ENCODE peak calls at places on chromosomes 12 and 14, in seven cellular contexts. Y is CD4-positive, alpha-beta T cell; Q is naive thymus-derived CD4-positive, alpha-beta T cell; W is left lung; H is H9; O is fibroblast of lung; P is kidney epithelial cell. M is an unnamed sample. For H3K27me3, the result is how much of the 10 kb centered on the place peaks cover.

GRCh38 chr14:95190346-95190840 is 33.1 kb upstream of the DICER1 start:
- DNase-seq in W (no peak), O (peak), Y (no peak), H (no peak), Q (no peak), P (no peak), M (no peak)

GRCh38 chr12:109131522-109132050 is 15.2 kb downstream of the ACACB start:
- DNase-seq in W (no peak), O (no peak), Q (no peak), H (no peak), P (no peak), Y (no peak), M (no peak)

GRCh38 chr14:67425603-67426002 is 13.6 kb upstream of the PLEK2 start:
- DNase-seq in Q (no peak), H (no peak), P (no peak), Y (no peak), O (no peak), W (no peak), M (no peak)

GRCh38 chr12:31423405-31423804 is 97.5 kb upstream of the SINHCAF start:
- DNase-seq in Y (no peak), W (no peak), P (no peak), O (no peak), Q (no peak), H (no peak), M (no peak)

GRCh38 chr12:120215357-120215735 is 14.4 kb upstream of the RPLP0 start:
- DNase-seq in Y (no peak), W (no peak), H (no peak), P (no peak), O (no peak), Q (no peak), M (no peak)

GRCh38 chr12:52849511-52849910 is 717 bp upstream of the KRT78 start:
- DNase-seq in P (no peak), H (peak), W (no peak), Y (no peak), Q (no peak), O (no peak), M (no peak)

GRCh38 chr12:66438601-66439000 is 136.3 kb downstream of the HELB start:
- DNase-seq in W (no peak), O (peak), Q (no peak), P (no peak), H (no peak), Y (no peak), M (no peak)

GRCh38 chr12:51871918-51872688 is 15.8 kb upstream of the ANKRD33 start:
- DNase-seq in Y (no peak), W (no peak), Q (no peak), O (no peak), H (no peak), P (no peak), M (no peak)

GRCh38 chr12:95836630-95837239 is 22.0 kb upstream of the SNRPF start:
- DNase-seq in H (no peak), O (peak), Y (no peak), Q (no peak), W (no peak), P (no peak), M (no peak)

GRCh38 chr14:55103005-55103640 is 25.9 kb upstream of the LGALS3 start:
- DNase-seq in Y (peak), P (peak), Q (no peak), W (peak), O (peak), H (peak), M (peak)

GRCh38 chr12:6044082-6044481 is 80.4 kb downstream of the VWF start:
- DNase-seq in P (no peak), Q (no peak), Y (no peak), O (no peak), H (no peak), W (no peak), M (no peak)

GRCh38 chr14:69050235-69051184 is 71.4 kb upstream of the ACTN1 start:
- DNase-seq in Y (no peak), Q (no peak), O (no peak), W (no peak), P (no peak), H (no peak), M (no peak)

GRCh38 chr12:13101854-13102375 is 1.6 kb downstream of the GSG1 start:
- DNase-seq in Y (no peak), Q (peak), H (no peak), W (no peak), P (no peak), O (peak), M (no peak)

GRCh38 chr12:89733579-89734201 is 25.1 kb upstream of the ATP2B1 start:
- DNase-seq in W (no peak), P (peak), H (no peak), O (peak), Q (peak), Y (no peak), M (no peak)

GRCh38 chr12:88339966-88340365 is 197.9 kb downstream of the TMTC3 start:
- DNase-seq in Q (no peak), H (no peak), Y (no peak), P (no peak), W (no peak), O (peak), M (no peak)

GRCh38 chr12:22396253-22396652 is 61.7 kb upstream of the ST8SIA1 start:
- DNase-seq in P (no peak), W (no peak), Q (peak), H (no peak), Y (no peak), O (no peak), M (no peak)

GRCh38 chr12:131208425-131208824 is 254.7 kb downstream of the ADGRD1 start:
- DNase-seq in W (no peak), P (no peak), O (no peak), Y (no peak), Q (no peak), H (peak), M (no peak)

GRCh38 chr14:52663850-52664249 is 31.5 kb downstream of the ERO1A start:
- DNase-seq in P (no peak), W (no peak), H (no peak), O (no peak), Y (no peak), Q (no peak), M (no peak)

GRCh38 chr14:94355191-94355794 is 32.2 kb upstream of the SERPINA6 start:
- DNase-seq in H (peak), W (peak), P (peak), Q (no peak), Y (no peak), O (peak), M (peak)

GRCh38 chr12:23221066-23221465 is 596.1 kb downstream of the ETNK1 start:
- DNase-seq in P (no peak), Y (no peak), W (no peak), Q (no peak), O (no peak), H (peak), M (no peak)

GRCh38 chr12:25455696-25456095 is 97.4 kb downstream of the LMNTD1 start:
- DNase-seq in Y (no peak), P (no peak), H (no peak), O (peak), W (no peak), Q (no peak), M (no peak)

GRCh38 chr12:57229041-57229633 is 374 bp upstream of the SHMT2 start:
- DNase-seq in W (no peak), Y (no peak), P (no peak), H (no peak), O (no peak), Q (no peak), M (no peak)

GRCh38 chr14:57199911-57200310 is 68.8 kb downstream of the EXOC5 start:
- DNase-seq in W (no peak), Y (no peak), P (peak), H (no peak), Q (no peak), O (peak), M (no peak)

GRCh38 chr12:95173392-95174251 is 43.6 kb downstream of the FGD6 start:
- DNase-seq in H (no peak), Q (no peak), W (peak), O (peak), Y (no peak), P (peak), M (peak)

GRCh38 chr12:3371018-3371417 is 120.0 kb upstream of the PRMT8 start:
- DNase-seq in W (no peak), O (no peak), H (peak), Y (no peak), P (no peak), Q (no peak), M (no peak)

GRCh38 chr12:31785318-31785717 is 56.5 kb upstream of the AMN1 start:
- DNase-seq in P (no peak), H (no peak), Q (no peak), W (no peak), O (no peak), Y (no peak), M (no peak)

GRCh38 chr14:76772300-76773187 is 11.3 kb downstream of the VASH1 start:
- DNase-seq in W (peak), O (peak), P (no peak), H (peak), Y (no peak), Q (no peak), M (peak)

GRCh38 chr14:72948481-72949138 is 22.3 kb downstream of the DCAF4 start:
- DNase-seq in Y (peak), Q (peak), W (no peak), P (no peak), H (peak), O (peak), M (peak)

DNA sequence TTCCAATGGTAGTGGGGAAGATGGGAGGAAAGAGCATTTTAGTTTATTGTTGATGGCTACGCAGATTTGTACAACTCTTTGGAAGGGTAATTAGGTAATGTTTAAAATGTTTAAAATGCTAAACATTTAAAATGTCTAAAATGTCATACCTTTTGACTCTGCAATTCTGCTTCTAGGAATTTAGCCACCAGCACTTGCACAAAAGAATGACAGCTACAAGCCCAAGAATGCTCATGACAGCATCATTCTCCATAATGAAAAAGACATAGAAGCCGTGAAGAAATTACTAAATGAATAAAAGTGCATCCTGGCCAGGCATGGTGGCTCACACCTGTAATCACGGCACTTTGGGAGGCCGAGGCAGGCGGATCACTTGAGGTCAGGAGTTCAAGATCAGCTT is 19.9 kb upstream of the DYNC1H1 start:
- DNase-seq in Y (no peak), P (no peak), W (no peak), O (no peak), Q (no peak), H (no peak), M (no peak)
- H3K27me3 ChIP-seq in Y (under half), P (under half), W (under half), O (under half), Q (under half), H (under half), M (under half)

GRCh38 chr12:4934651-4935050 is 24.9 kb downstream of the KCNA1 start:
- DNase-seq in O (peak), W (no peak), P (no peak), Q (no peak), H (no peak), Y (no peak), M (no peak)
- H3K27me3 ChIP-seq in O (under half), W (under half), P (under half), Q (under half), H (under half), Y (under half), M (under half)

DNA sequence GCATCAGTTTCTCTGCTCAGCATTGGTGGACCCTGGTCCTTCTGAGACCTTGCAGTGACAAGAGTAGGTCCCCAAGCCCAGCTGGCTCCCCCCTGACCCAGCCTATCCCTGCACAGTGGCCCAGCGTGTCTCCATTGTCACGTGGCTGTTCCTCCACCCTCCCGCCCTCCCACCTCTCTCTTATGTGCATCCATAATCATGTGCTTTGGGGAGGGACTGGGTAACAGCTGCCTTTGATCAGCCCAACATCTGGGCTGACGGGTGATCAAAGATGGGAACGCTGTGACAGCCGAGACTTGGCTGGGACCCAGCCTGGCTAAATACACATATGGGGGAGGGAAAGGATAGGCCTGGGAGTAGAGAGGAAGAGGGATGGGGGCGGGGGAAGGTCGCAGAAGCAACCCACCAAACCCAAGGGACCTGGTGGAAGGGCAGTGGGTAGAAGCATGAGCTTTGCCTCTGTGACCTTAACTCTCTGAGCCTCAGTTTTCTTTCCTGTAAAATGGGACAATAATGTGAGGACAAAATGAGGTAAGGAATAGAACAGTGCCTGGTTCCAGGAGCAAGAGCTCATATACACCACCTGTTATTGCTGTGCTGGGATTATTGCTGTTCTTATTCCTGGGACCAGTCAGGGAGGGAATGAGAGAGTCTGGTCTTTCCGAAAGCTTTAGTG is 24.6 kb upstream of the RBM19 start:
- DNase-seq in H (peak), P (no peak), O (no peak), Y (no peak), W (no peak), Q (no peak), M (no peak)
- H3K27me3 ChIP-seq in H (under half), P (under half), O (under half), Y (under half), W (under half), Q (under half), M (under half)

GRCh38 chr14:58785741-58786140 is 148.0 kb downstream of the DACT1 start:
- DNase-seq in O (no peak), Q (no peak), P (no peak), W (no peak), H (no peak), Y (no peak), M (no peak)
- H3K27me3 ChIP-seq in O (under half), Q (under half), P (under half), W (under half), H (under half), Y (under half), M (under half)

GRCh38 chr12:132335179-132335756 is 5.9 kb upstream of the GALNT9 start:
- DNase-seq in Y (no peak), H (no peak), W (no peak), O (no peak), Q (no peak), P (no peak), M (no peak)
- H3K27me3 ChIP-seq in Y (under half), H (under half), W (under half), O (under half), Q (under half), P (under half), M (half or more)

DNA sequence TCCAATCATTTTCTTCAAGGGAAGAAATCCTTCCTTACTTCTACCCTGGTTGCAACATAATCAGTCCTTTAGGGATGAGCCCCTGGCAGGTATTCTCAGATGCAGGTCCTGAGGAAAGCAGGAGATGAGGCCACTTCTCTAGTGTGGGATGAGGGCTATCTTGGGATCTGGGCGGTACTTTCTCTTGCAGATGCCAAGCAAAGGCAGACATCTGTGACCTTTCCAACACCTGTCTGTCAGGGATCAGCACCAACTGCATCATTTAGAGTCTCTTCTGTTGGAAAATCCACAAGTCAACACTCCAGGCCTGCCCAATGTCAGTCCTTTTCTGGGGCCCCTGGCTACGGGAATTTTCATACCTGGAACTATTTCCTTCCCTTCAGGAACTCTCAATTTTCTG is 129.2 kb downstream of the SLC8A3 start:
- DNase-seq in Q (no peak), W (no peak), H (no peak), Y (no peak), P (no peak), O (no peak), M (no peak)
- H3K27me3 ChIP-seq in Q (under half), W (under half), H (under half), Y (under half), P (under half), O (under half), M (under half)

GRCh38 chr12:104411826-104412626 is 44.7 kb upstream of the CHST11 start:
- DNase-seq in Q (no peak), H (no peak), O (peak), P (no peak), Y (no peak), W (no peak), M (no peak)

GRCh38 chr12:104412681-104413080 is 44.1 kb upstream of the CHST11 start:
- DNase-seq in P (no peak), Q (no peak), Y (no peak), O (peak), W (no peak), H (no peak), M (no peak)

GRCh38 chr12:104407922-104408321 is 48.8 kb upstream of the CHST11 start:
- DNase-seq in Q (no peak), O (no peak), P (no peak), H (no peak), W (no peak), Y (no peak), M (no peak)

GRCh38 chr12:104410786-104411185 is 46.0 kb upstream of the CHST11 start:
- DNase-seq in Q (no peak), H (no peak), W (no peak), O (peak), P (no peak), Y (no peak), M (no peak)

GRCh38 chr12:104410326-104410725 is 46.4 kb upstream of the CHST11 start:
- DNase-seq in O (no peak), Q (no peak), H (no peak), W (no peak), Y (no peak), P (no peak), M (no peak)
- H3K27me3 ChIP-seq in O (under half), Q (under half), H (under half), W (under half), Y (under half), P (under half), M (under half)